ENCODE peak calls at places on chromosomes 5 and 9, in six cellular contexts. W is AG04450, O is left lung, B is esophagus squamous epithelium, U is fibroblast of pulmonary artery, E is kidney epithelial cell. J is an unnamed sample.

GRCh38 chr9:119370816-119371215 is 1.6 kb upstream of the BRINP1 start:
- DNase-seq in W (no peak), O (peak; percentile 37), B (no peak), U (peak; percentile 34), E (no peak), J (peak; percentile 26)

GRCh38 chr9:94922691-94923107 is 196.2 kb downstream of the AOPEP start:
- DNase-seq in W (no peak), O (no peak), B (no peak), U (peak; percentile 80), E (no peak), J (no peak)

GRCh38 chr5:37495210-37495609 is 116.1 kb downstream of the WDR70 start:
- DNase-seq in W (no peak), O (no peak), B (no peak), U (peak; percentile 43), E (no peak), J (no peak)

GRCh38 chr5:54659651-54660050 is 142.1 kb downstream of the SNX18 start:
- DNase-seq in W (no peak), O (no peak), B (no peak), U (no peak), E (no peak), J (no peak)

GRCh38 chr5:74122979-74123575 is 497.1 kb downstream of the ARHGEF28 start:
- DNase-seq in W (no peak), O (no peak), B (no peak), U (no peak), E (no peak), J (no peak)

GRCh38 chr5:145918397-145918796 is 18.0 kb upstream of the SH3RF2 start:
- DNase-seq in W (no peak), O (no peak), B (no peak), U (no peak), E (no peak), J (no peak)

GRCh38 chr9:126504086-126504976 is 109.4 kb upstream of the LMX1B start:
- DNase-seq in W (no peak), O (no peak), B (no peak), U (no peak), E (no peak), J (no peak)

GRCh38 chr5:172802585-172803176 is 31.4 kb upstream of the ERGIC1 start:
- DNase-seq in W (no peak), O (no peak), B (no peak), U (peak; percentile 68), E (no peak), J (no peak)

GRCh38 chr9:88991066-88992030 is at the start of gene S1PR3:
- DNase-seq in W (no peak), O (peak; percentile 66), B (no peak), U (no peak), E (no peak), J (no peak)

GRCh38 chr5:2746642-2747041 is 4.8 kb downstream of the IRX2 start:
- DNase-seq in W (no peak), O (no peak), B (no peak), U (no peak), E (no peak), J (no peak)

GRCh38 chr9:4741365-4742031 is 496 bp upstream of the AK3 start:
- DNase-seq in W (no peak), O (peak; percentile 61), B (no peak), U (peak; percentile 11), E (no peak), J (no peak)

GRCh38 chr5:143016777-143017374 is 246.7 kb downstream of the ARHGAP26 start:
- DNase-seq in W (no peak), O (no peak), B (no peak), U (peak; percentile 78), E (no peak), J (peak; percentile 82)

GRCh38 chr9:99071313-99072039 is 33.4 kb upstream of the TGFBR1 start:
- DNase-seq in W (no peak), O (no peak), B (no peak), U (no peak), E (no peak), J (no peak)

GRCh38 chr9:108473209-108474112 is 382.3 kb downstream of the ACTL7B start:
- DNase-seq in W (no peak), O (no peak), B (no peak), U (peak; percentile 90), E (no peak), J (no peak)

GRCh38 chr5:26761040-26761439 is 277.3 kb downstream of the CDH9 start:
- DNase-seq in W (no peak), O (no peak), B (no peak), U (no peak), E (no peak), J (no peak)

GRCh38 chr5:56910123-56910951 is 941 bp downstream of the SETD9 start:
- DNase-seq in W (peak; percentile 34), O (peak; percentile 55), B (no peak), U (no peak), E (no peak), J (peak; percentile 79)

GRCh38 chr5:31007672-31008071 is 185.8 kb upstream of the CDH6 start:
- DNase-seq in W (no peak), O (no peak), B (no peak), U (no peak), E (no peak), J (no peak)

GRCh38 chr9:77488439-77489126 is 159.5 kb downstream of the GNA14 start:
- DNase-seq in W (no peak), O (no peak), B (no peak), U (peak; percentile 56), E (no peak), J (peak; percentile 9)

GRCh38 chr9:13487498-13487897 is 208.0 kb upstream of the MPDZ start:
- DNase-seq in W (no peak), O (no peak), B (no peak), U (no peak), E (no peak), J (no peak)

GRCh38 chr9:21392270-21392669 is 7.1 kb upstream of the IFNA2 start:
- DNase-seq in W (no peak), O (no peak), B (no peak), U (peak; percentile 23), E (no peak), J (peak; percentile 68)

GRCh38 chr5:158860706-158861105 is 239.0 kb downstream of the EBF1 start:
- DNase-seq in W (no peak), O (no peak), B (no peak), U (no peak), E (no peak), J (no peak)

GRCh38 chr5:172868924-172869565 is 35.0 kb downstream of the ERGIC1 start:
- DNase-seq in W (no peak), O (peak; percentile 86), B (no peak), U (peak; percentile 94), E (peak; percentile 73), J (no peak)

GRCh38 chr5:100799166-100799565 is 103.9 kb downstream of the ST8SIA4 start:
- DNase-seq in W (no peak), O (no peak), B (no peak), U (no peak), E (no peak), J (no peak)

GRCh38 chr5:16437974-16438373 is 27.6 kb downstream of the ZNF622 start:
- DNase-seq in W (no peak), O (no peak), B (no peak), U (peak; percentile 32), E (no peak), J (no peak)

GRCh38 chr9:88672874-88673695 is 138.1 kb downstream of the NXNL2 start:
- DNase-seq in W (no peak), O (no peak), B (no peak), U (no peak), E (no peak), J (no peak)

GRCh38 chr5:170330568-170331054 is 33.0 kb upstream of the LCP2 start:
- DNase-seq in W (no peak), O (no peak), B (no peak), U (no peak), E (no peak), J (peak; percentile 55)

GRCh38 chr5:89988998-89989690 is 420.4 kb downstream of the CETN3 start:
- DNase-seq in W (no peak), O (no peak), B (no peak), U (peak; percentile 71), E (no peak), J (no peak)

GRCh38 chr5:69231851-69232250 is 2.8 kb upstream of the CDK7 start:
- DNase-seq in W (no peak), O (no peak), B (no peak), U (no peak), E (no peak), J (no peak)

GRCh38 chr5:128494516-128494915 is 43.5 kb downstream of the FBN2 start:
- DNase-seq in W (no peak), O (no peak), B (no peak), U (no peak), E (no peak), J (peak; percentile 19)

GRCh38 chr5:128493657-128494329 is 44.3 kb downstream of the FBN2 start:
- DNase-seq in W (no peak), O (no peak), B (no peak), U (no peak), E (no peak), J (no peak)

GRCh38 chr5:128498844-128499455 is 39.1 kb downstream of the FBN2 start:
- DNase-seq in W (peak; percentile 54), O (no peak), B (no peak), U (peak; percentile 88), E (peak; percentile 16), J (peak; percentile 58)
- TF ChIP-seq CTCF in W (peak; percentile 53), O (peak; percentile 39), B (no peak), U (peak; percentile 56), E (peak; percentile 46), J (peak; percentile 21)

GRCh38 chr9:87500894-87501656 is 3.4 kb downstream of the DAPK1 start:
- DNase-seq in W (no peak), O (no peak), B (no peak), U (no peak), E (no peak), J (no peak)

GRCh38 chr9:87498046-87498815 is 564 bp downstream of the DAPK1 start:
- DNase-seq in W (no peak), O (peak; percentile 61), B (no peak), U (peak; percentile 52), E (no peak), J (peak; percentile 45)

GRCh38 chr9:87500491-87500890 is 2.8 kb downstream of the DAPK1 start:
- DNase-seq in W (no peak), O (no peak), B (no peak), U (no peak), E (no peak), J (peak; percentile 61)

GRCh38 chr9:87498816-87499454 is 1.3 kb downstream of the DAPK1 start:
- DNase-seq in W (no peak), O (no peak), B (no peak), U (no peak), E (no peak), J (no peak)

GRCh38 chr9:87499455-87500015 is 1.9 kb downstream of the DAPK1 start:
- DNase-seq in W (no peak), O (no peak), B (no peak), U (no peak), E (no peak), J (peak; percentile 69)
- H3K4me3 ChIP-seq in W (no peak overlapping the region), O (peak overlapping the region; percentile 74), B (peak overlapping the region; percentile 49), U (peak overlapping the region; percentile 71), E (peak overlapping the region; percentile 92), J (peak overlapping the region; percentile 60)

GRCh38 chr5:66239034-66239433 is 94.9 kb downstream of the SREK1 start:
- DNase-seq in W (no peak), O (no peak), B (no peak), U (peak; percentile 26), E (no peak), J (no peak)
- TF ChIP-seq CTCF in W (peak; percentile 11), O (no peak), B (no peak), U (peak; percentile 18), E (peak; percentile 5), J (no peak)

GRCh38 chr5:78598973-78599372 is 49.6 kb downstream of the LHFPL2 start:
- DNase-seq in W (no peak), O (no peak), B (no peak), U (no peak), E (no peak), J (no peak)
- H3K4me3 ChIP-seq in W (no peak overlapping the region), O (no peak overlapping the region), B (no peak overlapping the region), U (no peak overlapping the region), E (no peak overlapping the region), J (no peak overlapping the region)